ENCODE peak calls at places on chromosomes 7 and 10, in nine cellular contexts. A is type B pancreatic cell, B is astrocyte of the spinal cord, P is lung, O is Caco-2, F is HFFc6, K is GM20000, R is adrenal gland, X is fibroblast of lung. L is an unnamed sample.

GRCh38 chr10:19651549-19651948 is 164.7 kb upstream of the PLXDC2 start:
- DNase-seq in A (no peak), B (peak; percentile 87), P (no peak), O (no peak), F (peak; percentile 90), K (no peak), R (no peak), X (peak; percentile 94), L (no peak)

GRCh38 chr7:139683137-139683871 is 94.5 kb downstream of the HIPK2 start:
- DNase-seq in A (no peak), B (peak; percentile 79), P (no peak), O (no peak), F (peak; percentile 11), K (peak; percentile 40), R (no peak), X (peak; percentile 90), L (peak; percentile 59)

GRCh38 chr10:100008708-100009282 is 952 bp downstream of the DNMBP start:
- DNase-seq in A (no peak), B (peak; percentile 34), P (no peak), O (no peak), F (no peak), K (no peak), R (no peak), X (peak; percentile 28), L (no peak)

GRCh38 chr10:29140991-29141390 is 147.9 kb upstream of the LYZL1 start:
- DNase-seq in A (no peak), B (peak; percentile 95), P (no peak), O (no peak), F (peak; percentile 90), K (no peak), R (no peak), X (peak; percentile 97), L (no peak)

GRCh38 chr7:75743455-75743859 is 4.7 kb upstream of the HIP1 start:
- DNase-seq in A (no peak), B (no peak), P (no peak), O (no peak), F (no peak), K (no peak), R (no peak), X (no peak), L (no peak)

GRCh38 chr7:21305455-21306235 is 122.2 kb upstream of the SP4 start:
- DNase-seq in A (no peak), B (no peak), P (no peak), O (no peak), F (no peak), K (no peak), R (no peak), X (no peak), L (peak; percentile 7)

GRCh38 chr10:14658331-14659122 is 116.2 kb downstream of the FAM107B start:
- DNase-seq in A (no peak), B (peak; percentile 80), P (no peak), O (no peak), F (peak; percentile 74), K (no peak), R (no peak), X (peak; percentile 92), L (no peak)

GRCh38 chr7:149261321-149261828 is 621 bp upstream of the ZNF783 start:
- DNase-seq in A (no peak), B (peak; percentile 62), P (no peak), O (no peak), F (peak; percentile 73), K (no peak), R (no peak), X (peak; percentile 77), L (no peak)

GRCh38 chr7:118184392-118184899 is 482 bp downstream of the LSM8 start:
- DNase-seq in A (no peak), B (no peak), P (no peak), O (no peak), F (no peak), K (peak; percentile 8), R (no peak), X (peak; percentile 3), L (no peak)

GRCh38 chr7:156732091-156732621 is 91.6 kb downstream of the RNF32 start:
- DNase-seq in A (no peak), B (peak; percentile 35), P (no peak), O (no peak), F (peak; percentile 31), K (no peak), R (no peak), X (peak; percentile 47), L (no peak)

GRCh38 chr10:95728535-95728934 is 27.4 kb upstream of the ENTPD1 start:
- DNase-seq in A (no peak), B (peak; percentile 20), P (no peak), O (no peak), F (no peak), K (no peak), R (no peak), X (no peak), L (no peak)

GRCh38 chr7:127486654-127487053 is 94.1 kb upstream of the ZNF800 start:
- DNase-seq in A (no peak), B (no peak), P (no peak), O (no peak), F (no peak), K (no peak), R (no peak), X (no peak), L (no peak)

GRCh38 chr10:107264742-107265141 is 100.2 kb upstream of the SORCS1 start:
- DNase-seq in A (no peak), B (no peak), P (no peak), O (no peak), F (no peak), K (no peak), R (no peak), X (no peak), L (peak; percentile 4)
- TF ChIP-seq CTCF in A (peak; percentile 39), B (no peak), P (no peak), O (no peak), F (no peak), K (peak; percentile 19), R (no peak), X (no peak), L (no peak)

DNA sequence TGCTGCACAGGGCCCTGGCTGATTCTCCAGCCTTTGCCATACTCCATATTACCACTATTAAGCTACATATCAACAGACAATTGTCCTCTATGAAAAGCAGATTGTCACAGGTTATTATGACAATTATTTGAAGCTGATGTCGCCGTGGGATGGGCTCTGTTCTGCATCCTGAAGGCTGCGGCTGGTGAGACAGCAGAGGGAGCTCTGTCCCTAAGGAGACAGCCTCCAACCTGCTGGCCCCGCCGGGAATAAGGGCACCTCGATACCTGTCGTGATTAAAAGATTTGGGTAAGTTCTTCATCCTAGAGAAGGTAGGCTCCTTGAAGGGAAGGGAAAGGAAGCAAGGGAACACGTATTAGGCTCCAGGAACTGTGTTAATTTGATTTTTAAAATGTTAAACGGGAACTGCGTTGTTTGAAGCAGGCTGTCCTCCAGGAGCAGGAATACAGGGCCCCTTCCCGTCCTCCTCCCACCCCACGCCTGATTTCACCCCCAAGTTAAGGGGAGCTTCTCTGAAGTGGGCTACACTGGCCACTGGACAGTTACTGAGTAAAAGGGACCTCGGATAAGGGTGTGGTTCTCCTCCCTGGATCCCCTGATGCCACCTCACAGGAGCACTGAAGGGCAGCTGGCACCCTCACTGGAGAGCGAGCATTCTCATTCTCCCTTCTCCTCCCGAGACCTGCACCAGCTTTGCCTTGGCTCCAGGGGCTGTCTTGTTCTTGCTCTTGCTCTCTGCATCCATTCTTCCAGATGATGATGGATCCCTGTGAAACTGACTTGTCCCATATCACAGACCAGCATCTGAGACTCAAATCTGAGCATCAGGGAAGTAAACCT is 11.8 kb upstream of the TIAL1 start:
- DNase-seq in A (peak; percentile 54), B (peak; percentile 32), P (peak; percentile 39), O (peak; percentile 68), F (peak; percentile 30), K (peak; percentile 21), R (peak; percentile 65), X (peak; percentile 25), L (peak; percentile 45)
- TF ChIP-seq CTCF in A (peak; percentile 61), B (peak; percentile 85), P (peak; percentile 38), O (peak; percentile 92), F (peak; percentile 81), K (peak; percentile 49), R (peak; percentile 72), X (peak; percentile 74), L (peak; percentile 41)

GRCh38 chr7:158494162-158494586 is 93.4 kb downstream of the PTPRN2 start:
- DNase-seq in A (no peak), B (no peak), P (no peak), O (no peak), F (no peak), K (peak; percentile 57), R (no peak), X (no peak), L (peak; percentile 55)

GRCh38 chr7:158495256-158495655 is 92.4 kb downstream of the PTPRN2 start:
- DNase-seq in A (no peak), B (no peak), P (no peak), O (no peak), F (no peak), K (no peak), R (no peak), X (no peak), L (no peak)

GRCh38 chr7:158497627-158498026 is 90.0 kb downstream of the PTPRN2 start:
- DNase-seq in A (no peak), B (no peak), P (no peak), O (no peak), F (no peak), K (no peak), R (no peak), X (no peak), L (no peak)

GRCh38 chr7:158494643-158495042 is 93.0 kb downstream of the PTPRN2 start:
- DNase-seq in A (no peak), B (no peak), P (no peak), O (no peak), F (no peak), K (no peak), R (no peak), X (no peak), L (no peak)

DNA sequence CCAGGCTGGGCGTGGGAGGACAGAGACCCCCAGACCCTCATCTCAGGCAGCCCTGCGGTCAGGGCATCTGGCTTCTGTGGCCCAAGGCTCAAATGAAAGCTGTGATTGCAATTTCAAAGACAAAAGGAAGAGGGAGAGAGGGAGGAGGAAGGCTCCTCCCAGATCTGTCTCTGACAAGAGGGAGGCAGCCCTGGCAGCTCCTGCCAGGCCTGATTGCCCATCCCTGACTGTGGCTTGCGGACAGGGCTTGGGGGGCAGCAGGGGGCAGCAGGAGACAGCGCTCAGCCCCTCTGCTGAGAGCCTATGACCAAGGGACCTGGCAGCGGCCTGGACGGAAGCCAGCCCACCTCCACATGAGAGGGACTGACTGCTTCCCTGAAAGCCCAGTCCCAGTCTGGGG is 91.8 kb downstream of the PTPRN2 start:
- DNase-seq in A (no peak), B (no peak), P (no peak), O (no peak), F (no peak), K (peak; percentile 56), R (peak; percentile 20), X (no peak), L (peak; percentile 63)
- TF ChIP-seq CTCF in A (peak; percentile 46), B (no peak), P (no peak), O (peak; percentile 16), F (no peak), K (no peak), R (no peak), X (no peak), L (peak; percentile 21)

DNA sequence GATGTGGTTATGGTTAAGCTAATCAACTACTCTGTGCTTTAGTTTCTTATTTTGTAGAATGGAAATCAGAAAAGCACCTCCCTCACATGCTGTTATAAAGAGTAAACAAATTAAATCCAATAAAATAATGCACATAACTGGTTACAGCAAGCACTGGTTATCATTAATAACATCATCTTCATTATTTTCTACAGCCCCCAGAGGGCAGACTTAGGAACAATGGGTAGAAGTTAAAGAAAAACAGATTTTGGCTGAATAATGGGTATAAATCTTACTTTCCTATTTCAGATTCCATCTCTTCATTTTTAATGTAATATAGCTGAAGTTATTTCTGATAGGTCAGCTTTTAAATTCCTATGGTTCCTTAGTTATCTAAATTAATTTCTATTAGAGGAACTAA is 126.5 kb downstream of the DOCK4 start:
- DNase-seq in A (no peak), B (no peak), P (no peak), O (no peak), F (no peak), K (no peak), R (no peak), X (peak; percentile 5), L (no peak)
- TF ChIP-seq CTCF in A (peak; percentile 31), B (no peak), P (no peak), O (no peak), F (peak; percentile 46), K (no peak), R (peak; percentile 18), X (no peak), L (no peak)

L was measured in GM13976.